ENCODE peak calls at places on chromosomes 13 and 19, in seven cellular contexts. G, A, Y, D, T, P and U are unnamed samples.

GRCh38 chr19:1748115-1748702 is 5.1 kb upstream of the ONECUT3 start:
- DNase-seq in G (no peak), A (no peak), Y (peak; percentile 66), D (no peak), T (no peak), P (no peak), U (peak; percentile 21)

GRCh38 chr13:67353891-67354459 is 123.8 kb upstream of the PCDH9 start:
- DNase-seq in G (no peak), A (no peak), Y (no peak), D (no peak), T (no peak), P (no peak), U (no peak)

GRCh38 chr19:8612807-8613171 is 2.3 kb upstream of the ADAMTS10 start:
- DNase-seq in G (no peak), A (no peak), Y (no peak), D (no peak), T (no peak), P (no peak), U (no peak)

GRCh38 chr13:33307820-33308219 is 22.3 kb upstream of the STARD13 start:
- DNase-seq in G (no peak), A (no peak), Y (no peak), D (no peak), T (no peak), P (no peak), U (no peak)

GRCh38 chr19:46016426-46017094 is 6.3 kb downstream of the PGLYRP1 start:
- DNase-seq in G (peak; percentile 77), A (peak; percentile 72), Y (peak; percentile 86), D (peak; percentile 76), T (peak; percentile 82), P (peak; percentile 80), U (peak; percentile 89)

GRCh38 chr13:81872581-81872980 is 1531.7 kb upstream of the SPRY2 start:
- DNase-seq in G (no peak), A (no peak), Y (no peak), D (no peak), T (no peak), P (no peak), U (no peak)

GRCh38 chr13:97978661-97979450 is 25.4 kb downstream of the IPO5 start:
- DNase-seq in G (no peak), A (no peak), Y (no peak), D (no peak), T (no peak), P (no peak), U (no peak)

GRCh38 chr19:10815007-10815531 is 20.9 kb downstream of the TMED1 start:
- DNase-seq in G (no peak), A (no peak), Y (no peak), D (no peak), T (no peak), P (no peak), U (no peak)

GRCh38 chr13:100138859-100139491 is 50.1 kb downstream of the PCCA start:
- DNase-seq in G (no peak), A (no peak), Y (no peak), D (no peak), T (no peak), P (no peak), U (no peak)

GRCh38 chr19:1449467-1450442 is at the start of gene APC2:
- DNase-seq in G (no peak), A (no peak), Y (no peak), D (no peak), T (no peak), P (no peak), U (peak; percentile 33)

GRCh38 chr13:98888222-98888889 is 89.5 kb downstream of the DOCK9 start:
- DNase-seq in G (no peak), A (no peak), Y (no peak), D (no peak), T (no peak), P (no peak), U (no peak)

GRCh38 chr19:24033962-24034342 is 53.0 kb upstream of the ZNF254 start:
- DNase-seq in G (peak; percentile 16), A (peak; percentile 6), Y (peak; percentile 56), D (peak; percentile 14), T (peak; percentile 63), P (peak; percentile 36), U (peak; percentile 52)

GRCh38 chr19:41588497-41589209 is 12.7 kb downstream of the CEACAM21 start:
- DNase-seq in G (no peak), A (no peak), Y (peak; percentile 35), D (no peak), T (no peak), P (no peak), U (no peak)

GRCh38 chr13:40565282-40566148 is 100.9 kb downstream of the FOXO1 start:
- DNase-seq in G (no peak), A (no peak), Y (no peak), D (no peak), T (no peak), P (no peak), U (no peak)

GRCh38 chr13:79246575-79246949 is 159.5 kb downstream of the RBM26 start:
- DNase-seq in G (no peak), A (no peak), Y (peak; percentile 14), D (no peak), T (no peak), P (no peak), U (no peak)

GRCh38 chr19:7744871-7745270 is 2.5 kb downstream of the CD209 start:
- DNase-seq in G (no peak), A (no peak), Y (no peak), D (no peak), T (no peak), P (no peak), U (no peak)

GRCh38 chr13:113808058-113808834 is 49.2 kb downstream of the TMEM255B start:
- DNase-seq in G (no peak), A (no peak), Y (no peak), D (no peak), T (no peak), P (no peak), U (no peak)

GRCh38 chr13:87537946-87538345 is 133.2 kb upstream of the SLITRK5 start:
- DNase-seq in G (no peak), A (no peak), Y (no peak), D (no peak), T (no peak), P (no peak), U (no peak)

GRCh38 chr13:113774177-113775107 is 15.4 kb downstream of the TMEM255B start:
- DNase-seq in G (no peak), A (no peak), Y (no peak), D (no peak), T (no peak), P (no peak), U (no peak)

GRCh38 chr19:27774827-27775226 is 1438.1 kb downstream of the UQCRFS1 start:
- DNase-seq in G (no peak), A (no peak), Y (peak; percentile 30), D (no peak), T (no peak), P (no peak), U (no peak)

GRCh38 chr13:110520431-110521295 is 40.9 kb downstream of the RAB20 start:
- DNase-seq in G (no peak), A (no peak), Y (no peak), D (no peak), T (peak; percentile 89), P (peak; percentile 86), U (peak; percentile 85)

GRCh38 chr19:47357788-47358680 is 8.9 kb downstream of the DHX34 start:
- DNase-seq in G (no peak), A (no peak), Y (peak; percentile 26), D (no peak), T (no peak), P (no peak), U (no peak)

GRCh38 chr19:42074513-42075363 is 1.2 kb upstream of the ZNF574 start:
- DNase-seq in G (no peak), A (no peak), Y (peak; percentile 70), D (peak; percentile 10), T (no peak), P (no peak), U (no peak)

GRCh38 chr13:59771272-59771671 is 392.5 kb downstream of the DIAPH3 start:
- DNase-seq in G (no peak), A (no peak), Y (peak; percentile 15), D (no peak), T (no peak), P (no peak), U (no peak)

GRCh38 chr19:45278087-45278486 is 27.0 kb downstream of the MARK4 start:
- DNase-seq in G (no peak), A (no peak), Y (no peak), D (no peak), T (no peak), P (no peak), U (no peak)

GRCh38 chr19:30651691-30652090 is 279.5 kb downstream of the ZNF536 start:
- DNase-seq in G (no peak), A (no peak), Y (no peak), D (no peak), T (no peak), P (no peak), U (no peak)

GRCh38 chr13:34748078-34748477 is 194.0 kb upstream of the NBEA start:
- DNase-seq in G (no peak), A (no peak), Y (no peak), D (no peak), T (peak; percentile 39), P (no peak), U (peak; percentile 46)

GRCh38 chr19:40165362-40165937 is 25.8 kb upstream of the MAP3K10 start:
- DNase-seq in G (peak; percentile 42), A (peak; percentile 17), Y (peak; percentile 80), D (peak; percentile 53), T (peak; percentile 36), P (peak; percentile 42), U (peak; percentile 64)

GRCh38 chr13:75376792-75377402 is 105.1 kb downstream of the TBC1D4 start:
- DNase-seq in G (no peak), A (no peak), Y (no peak), D (no peak), T (no peak), P (no peak), U (no peak)

GRCh38 chr19:51640371-51640770 is 6.3 kb downstream of the SIGLEC14 start:
- DNase-seq in G (no peak), A (no peak), Y (no peak), D (no peak), T (no peak), P (no peak), U (no peak)

GRCh38 chr13:81498969-81499368 is 1158.0 kb upstream of the SPRY2 start:
- DNase-seq in G (no peak), A (no peak), Y (no peak), D (no peak), T (no peak), P (no peak), U (no peak)

GRCh38 chr13:77339408-77339807 is 12.5 kb upstream of the MYCBP2 start:
- DNase-seq in G (no peak), A (no peak), Y (peak; percentile 71), D (no peak), T (no peak), P (no peak), U (no peak)

GRCh38 chr19:48480151-48480475 is 10.9 kb downstream of the CYTH2 start:
- DNase-seq in G (no peak), A (no peak), Y (no peak), D (peak; percentile 35), T (no peak), P (peak; percentile 69), U (peak; percentile 79)

GRCh38 chr19:10419200-10419645 is 1.1 kb upstream of the PDE4A start:
- DNase-seq in G (no peak), A (no peak), Y (no peak), D (no peak), T (no peak), P (no peak), U (no peak)

GRCh38 chr19:2097330-2098327 is 914 bp downstream of the IZUMO4 start:
- DNase-seq in G (peak; percentile 47), A (peak; percentile 54), Y (peak; percentile 68), D (no peak), T (no peak), P (no peak), U (peak; percentile 53)

GRCh38 chr13:50406831-50407230 is 391.6 kb downstream of the KCNRG start:
- DNase-seq in G (no peak), A (no peak), Y (no peak), D (no peak), T (no peak), P (no peak), U (no peak)

GRCh38 chr13:99600318-99600717 is 99.0 kb downstream of the TM9SF2 start:
- DNase-seq in G (no peak), A (no peak), Y (no peak), D (no peak), T (no peak), P (no peak), U (no peak)

GRCh38 chr13:91207261-91207660 is 140.2 kb upstream of the MIR17HG start:
- DNase-seq in G (no peak), A (no peak), Y (no peak), D (no peak), T (no peak), P (no peak), U (no peak)